ENCODE peak calls at places on chromosome 16, in four cellular contexts. Q is ovary, I is astrocyte, L is body of pancreas. E is an unnamed sample.

GRCh38 chr16:89341274-89341673 is 123.8 kb downstream of the ZNF778 start:
- DNase-seq in Q (no peak), I (no peak), L (no peak), E (no peak)

GRCh38 chr16:72050769-72051464 is 3.4 kb upstream of the HP start:
- DNase-seq in Q (no peak), I (peak; percentile 15), L (no peak), E (no peak)

GRCh38 chr16:49345829-49346228 is 27.8 kb upstream of the C16orf78 start:
- DNase-seq in Q (no peak), I (no peak), L (no peak), E (no peak)

GRCh38 chr16:85132456-85133289 is 20.4 kb upstream of the CIBAR2 start:
- DNase-seq in Q (no peak), I (no peak), L (no peak), E (no peak)

GRCh38 chr16:23699100-23699499 is 13.9 kb downstream of the ERN2 start:
- DNase-seq in Q (no peak), I (no peak), L (no peak), E (no peak)

GRCh38 chr16:72241930-72242329 is 70.0 kb upstream of the PMFBP1 start:
- DNase-seq in Q (peak; percentile 21), I (peak; percentile 30), L (peak; percentile 54), E (no peak)

GRCh38 chr16:17194190-17194780 is 276.5 kb downstream of the XYLT1 start:
- DNase-seq in Q (peak; percentile 58), I (peak; percentile 22), L (peak; percentile 78), E (peak; percentile 38)

GRCh38 chr16:5349661-5350060 is 252.1 kb upstream of the EEF2KMT start:
- DNase-seq in Q (no peak), I (no peak), L (no peak), E (no peak)

GRCh38 chr16:54284319-54284930 is 2.2 kb downstream of the IRX3 start:
- DNase-seq in Q (no peak), I (no peak), L (peak; percentile 45), E (no peak)

GRCh38 chr16:68257251-68257905 is 6.9 kb upstream of the SLC7A6 start:
- DNase-seq in Q (no peak), I (no peak), L (no peak), E (no peak)

GRCh38 chr16:23240994-23241393 is 58.4 kb downstream of the SCNN1G start:
- DNase-seq in Q (no peak), I (no peak), L (no peak), E (no peak)

GRCh38 chr16:86490859-86491642 is 19.3 kb upstream of the FOXF1 start:
- DNase-seq in Q (no peak), I (no peak), L (no peak), E (no peak)

GRCh38 chr16:56234737-56235136 is 43.4 kb downstream of the GNAO1 start:
- DNase-seq in Q (no peak), I (no peak), L (no peak), E (no peak)

GRCh38 chr16:4415538-4416199 is 727 bp downstream of the CORO7 start:
- DNase-seq in Q (no peak), I (no peak), L (peak; percentile 52), E (no peak)

GRCh38 chr16:85429776-85430522 is 183.2 kb upstream of the GSE1 start:
- DNase-seq in Q (no peak), I (no peak), L (peak; percentile 48), E (no peak)

GRCh38 chr16:11239644-11240632 is 16.1 kb downstream of the SOCS1 start:
- DNase-seq in Q (no peak), I (no peak), L (no peak), E (no peak)
- H3K4me3 ChIP-seq in Q (no peak overlapping the region), I (no peak overlapping the region), L (no peak overlapping the region), E (no peak overlapping the region)

GRCh38 chr16:88005968-88006367 is 54.7 kb downstream of the BANP start:
- DNase-seq in Q (no peak), I (no peak), L (no peak), E (no peak)

GRCh38 chr16:88004391-88004790 is 53.2 kb downstream of the BANP start:
- DNase-seq in Q (no peak), I (no peak), L (no peak), E (no peak)

GRCh38 chr16:88003316-88003715 is 52.1 kb downstream of the BANP start:
- DNase-seq in Q (no peak), I (no peak), L (no peak), E (no peak)

GRCh38 chr16:88003736-88004135 is 52.5 kb downstream of the BANP start:
- DNase-seq in Q (no peak), I (no peak), L (no peak), E (no peak)

DNA sequence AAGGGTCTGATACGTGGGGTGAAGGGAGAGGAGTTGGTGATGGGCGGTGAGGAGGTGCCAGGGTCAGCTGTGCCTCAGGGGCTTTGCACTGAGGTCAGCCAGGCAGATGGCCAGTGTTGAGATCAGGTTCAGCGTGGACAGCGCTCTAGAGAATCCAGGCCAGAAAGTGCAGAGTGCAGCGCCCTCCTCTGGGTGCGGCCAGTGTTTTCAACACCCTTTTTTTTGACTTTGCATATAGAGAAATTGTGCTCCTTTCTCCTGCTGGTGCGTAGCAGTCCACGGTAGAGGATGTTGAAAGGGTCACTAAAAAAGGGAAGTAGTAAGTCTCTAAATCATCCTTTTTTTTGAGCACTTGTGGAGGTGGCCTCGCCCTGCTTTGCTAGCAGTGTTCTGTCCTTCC is 53.9 kb downstream of the BANP start:
- DNase-seq in Q (no peak), I (no peak), L (no peak), E (no peak)
- TF ChIP-seq CTCF in Q (no peak), I (no peak), L (no peak), E (no peak)

DNA sequence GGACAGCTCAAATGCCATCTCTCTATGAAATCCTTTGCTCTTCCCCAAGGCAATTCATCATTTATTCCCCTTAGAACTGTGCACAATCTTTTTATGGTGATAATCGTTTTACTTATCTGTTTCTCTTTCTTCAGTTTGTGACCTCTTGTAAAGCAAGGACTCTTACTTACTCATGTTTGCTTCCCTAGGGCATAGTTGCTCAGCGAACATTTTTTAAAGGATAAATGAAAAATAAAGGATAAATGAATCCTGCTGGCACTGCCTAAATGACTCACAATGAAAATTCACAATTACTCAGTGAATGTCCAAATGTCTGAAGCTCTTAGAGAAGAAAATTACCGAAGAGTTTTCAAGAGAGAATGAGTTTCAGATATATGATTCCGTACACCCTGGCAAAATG is 671.7 kb downstream of the CDH11 start:
- DNase-seq in Q (no peak), I (peak; percentile 38), L (no peak), E (no peak)
- H3K27ac ChIP-seq in Q (no peak overlapping the region), I (no peak overlapping the region), L (no peak overlapping the region), E (no peak overlapping the region)

GRCh38 chr16:693766-694165 is 3.6 kb upstream of the WDR24 start:
- DNase-seq in Q (no peak), I (no peak), L (no peak), E (no peak)

GRCh38 chr16:694187-694862 is 4.1 kb upstream of the WDR24 start:
- DNase-seq in Q (no peak), I (no peak), L (no peak), E (no peak)

GRCh38 chr16:693364-693763 is 3.2 kb upstream of the WDR24 start:
- DNase-seq in Q (no peak), I (no peak), L (no peak), E (no peak)

GRCh38 chr16:695355-696089 is 5.3 kb upstream of the WDR24 start:
- DNase-seq in Q (no peak), I (no peak), L (peak; percentile 44), E (no peak)

DNA sequence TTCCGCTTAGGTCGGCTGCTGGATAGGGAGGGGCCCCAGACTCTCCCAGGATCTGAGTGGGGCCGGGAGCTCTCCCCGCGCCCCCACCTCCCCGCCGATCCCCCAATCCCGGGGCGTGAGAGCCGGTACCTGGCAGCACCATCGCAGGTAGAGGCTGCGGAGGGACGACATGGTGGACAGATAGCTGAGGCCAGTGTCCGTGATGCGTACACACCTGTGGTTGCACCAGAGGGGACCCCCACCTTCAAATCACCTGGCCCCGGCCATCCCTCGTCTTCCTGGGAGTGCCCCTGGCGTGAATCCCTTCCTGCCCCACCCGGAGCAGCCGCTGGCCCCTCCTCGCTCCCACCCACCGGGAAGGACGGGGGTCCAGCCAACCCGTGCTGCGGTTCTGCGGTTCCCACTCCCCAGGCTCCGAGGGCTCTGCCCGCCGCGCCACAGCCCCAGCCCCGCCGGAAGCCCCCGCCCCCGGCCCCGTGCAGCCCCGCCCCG is 4.7 kb upstream of the WDR24 start:
- DNase-seq in Q (no peak), I (no peak), L (no peak), E (no peak)
- H3K4me3 ChIP-seq in Q (no peak overlapping the region), I (no peak overlapping the region), L (no peak overlapping the region), E (no peak overlapping the region)

GRCh38 chr16:57628008-57628781 is at the start of gene ADGRG1:
- DNase-seq in Q (peak; percentile 58), I (peak; percentile 94), L (peak; percentile 56), E (peak; percentile 92)
- TF ChIP-seq CTCF in Q (no peak), I (no peak), L (no peak), E (peak; percentile 13)

E was measured in uterus.